ENCODE peak calls at places on chromosomes 3 and 15, in seven cellular contexts. G, S, O, B, E, R and X are unnamed samples.

GRCh38 chr3:139534992-139535879 is 4.3 kb downstream of the RBP1 start:
- DNase-seq in G (peak), S (peak), O (no peak), B (peak), E (peak), R (peak), X (no peak)

GRCh38 chr3:38722760-38723568 is 73.5 kb upstream of the SCN5A start:
- DNase-seq in G (no peak), S (no peak), O (no peak), B (peak), E (peak), R (no peak), X (no peak)

GRCh38 chr3:129656659-129657247 is 50.3 kb upstream of the PLXND1 start:
- DNase-seq in G (no peak), S (no peak), O (no peak), B (no peak), E (no peak), R (no peak), X (no peak)

GRCh38 chr15:73231661-73232443 is 136.9 kb downstream of the HCN4 start:
- DNase-seq in G (no peak), S (no peak), O (no peak), B (peak), E (peak), R (no peak), X (no peak)

GRCh38 chr15:23397779-23398178 is 43.2 kb downstream of the GOLGA8S start:
- DNase-seq in G (no peak), S (peak), O (no peak), B (no peak), E (no peak), R (no peak), X (no peak)

GRCh38 chr3:11910971-11911531 is 64.4 kb upstream of the TAMM41 start:
- DNase-seq in G (peak), S (no peak), O (no peak), B (no peak), E (no peak), R (no peak), X (no peak)

GRCh38 chr3:165523801-165524200 is 313.4 kb downstream of the BCHE start:
- DNase-seq in G (no peak), S (no peak), O (no peak), B (peak), E (peak), R (no peak), X (no peak)

GRCh38 chr3:131304890-131305289 is 76.7 kb upstream of the NUDT16 start:
- DNase-seq in G (no peak), S (no peak), O (no peak), B (no peak), E (no peak), R (no peak), X (no peak)

GRCh38 chr15:82228750-82229149 is 33.8 kb downstream of the EFL1 start:
- DNase-seq in G (no peak), S (no peak), O (no peak), B (no peak), E (no peak), R (no peak), X (no peak)

GRCh38 chr3:129908417-129908816 is 14.9 kb upstream of the TMCC1 start:
- DNase-seq in G (no peak), S (no peak), O (no peak), B (peak), E (no peak), R (no peak), X (no peak)

GRCh38 chr15:94164202-94164807 is 67.1 kb upstream of the MCTP2 start:
- DNase-seq in G (peak), S (no peak), O (peak), B (peak), E (peak), R (peak), X (no peak)

GRCh38 chr3:47512416-47513124 is 942 bp downstream of the ELP6 start:
- DNase-seq in G (peak), S (peak), O (peak), B (peak), E (no peak), R (peak), X (peak)

GRCh38 chr15:55768670-55769185 is 25.8 kb upstream of the PRTG start:
- DNase-seq in G (no peak), S (no peak), O (no peak), B (no peak), E (no peak), R (no peak), X (no peak)

GRCh38 chr3:98914210-98915080 is 12.9 kb upstream of the DCBLD2 start:
- DNase-seq in G (no peak), S (no peak), O (no peak), B (peak), E (no peak), R (peak), X (no peak)

GRCh38 chr15:78098131-78098755 is 5.9 kb downstream of the SH2D7 start:
- DNase-seq in G (no peak), S (no peak), O (peak), B (no peak), E (no peak), R (no peak), X (no peak)

GRCh38 chr3:100975714-100976113 is 17.5 kb downstream of the ABI3BP start:
- DNase-seq in G (no peak), S (no peak), O (no peak), B (no peak), E (no peak), R (no peak), X (no peak)
- H3K4me3 ChIP-seq in G (no peak), S (no peak), O (no peak), B (no peak), E (no peak), R (no peak), X (no peak)

GRCh38 chr3:105867690-105868449 is 942 bp downstream of the CBLB start:
- DNase-seq in G (no peak), S (no peak), O (no peak), B (no peak), E (no peak), R (no peak), X (no peak)

GRCh38 chr3:105868450-105868744 is 415 bp downstream of the CBLB start:
- DNase-seq in G (peak), S (peak), O (no peak), B (peak), E (no peak), R (peak), X (peak)

GRCh38 chr3:105865016-105865623 is 3.7 kb downstream of the CBLB start:
- DNase-seq in G (no peak), S (no peak), O (no peak), B (peak), E (no peak), R (no peak), X (no peak)

GRCh38 chr3:105865867-105866350 is 2.9 kb downstream of the CBLB start:
- DNase-seq in G (no peak), S (no peak), O (no peak), B (no peak), E (no peak), R (no peak), X (no peak)

DNA sequence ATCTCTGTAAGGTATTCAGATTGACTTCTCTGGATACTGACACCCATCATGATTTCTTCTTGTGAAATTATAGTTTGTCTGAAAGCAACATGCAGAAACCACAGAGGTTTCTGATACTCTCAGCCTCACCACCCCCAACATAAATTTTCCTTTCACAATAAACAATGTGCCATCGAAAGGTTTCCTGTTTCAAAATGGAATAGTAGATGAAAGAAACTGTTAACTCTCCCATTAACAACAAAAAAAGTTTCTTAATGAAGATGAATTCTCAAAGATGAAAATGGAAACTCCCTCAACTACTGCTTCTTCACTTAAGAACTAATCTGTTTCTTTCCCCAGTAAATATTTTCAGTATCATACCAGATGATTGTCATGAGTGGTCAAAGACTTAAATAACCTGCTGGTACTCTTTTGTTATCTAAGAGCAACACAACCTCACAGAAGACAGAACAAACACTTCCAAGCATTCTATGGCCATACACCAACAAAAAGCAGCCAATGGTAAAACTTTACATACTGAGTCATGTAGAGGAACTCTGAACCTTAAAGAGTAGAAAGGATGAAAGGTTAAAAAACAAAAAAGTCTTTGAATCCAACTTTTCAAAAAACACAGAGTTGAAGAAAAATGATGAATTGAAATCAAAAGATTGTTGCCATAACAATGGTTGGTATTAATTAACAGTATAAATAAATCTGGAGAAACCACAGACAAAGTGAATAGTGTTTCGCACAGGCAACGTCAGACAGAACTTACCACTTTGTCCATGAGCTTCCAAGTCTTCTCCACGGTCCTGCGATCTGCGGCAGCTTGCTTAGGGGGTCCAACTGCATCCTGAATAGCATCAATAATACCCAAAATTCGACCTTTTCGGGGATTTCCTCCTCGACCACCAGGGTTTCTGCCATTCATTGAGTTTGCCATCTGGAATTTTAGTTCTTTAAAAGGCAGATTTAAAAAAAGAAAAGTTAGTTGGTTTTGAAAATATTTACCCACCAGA is 1.9 kb downstream of the CBLB start:
- DNase-seq in G (no peak), S (no peak), O (peak), B (peak), E (no peak), R (no peak), X (no peak)
- H3K4me3 ChIP-seq in G (peak), S (peak), O (peak), B (peak), E (peak), R (no peak), X (peak)

DNA sequence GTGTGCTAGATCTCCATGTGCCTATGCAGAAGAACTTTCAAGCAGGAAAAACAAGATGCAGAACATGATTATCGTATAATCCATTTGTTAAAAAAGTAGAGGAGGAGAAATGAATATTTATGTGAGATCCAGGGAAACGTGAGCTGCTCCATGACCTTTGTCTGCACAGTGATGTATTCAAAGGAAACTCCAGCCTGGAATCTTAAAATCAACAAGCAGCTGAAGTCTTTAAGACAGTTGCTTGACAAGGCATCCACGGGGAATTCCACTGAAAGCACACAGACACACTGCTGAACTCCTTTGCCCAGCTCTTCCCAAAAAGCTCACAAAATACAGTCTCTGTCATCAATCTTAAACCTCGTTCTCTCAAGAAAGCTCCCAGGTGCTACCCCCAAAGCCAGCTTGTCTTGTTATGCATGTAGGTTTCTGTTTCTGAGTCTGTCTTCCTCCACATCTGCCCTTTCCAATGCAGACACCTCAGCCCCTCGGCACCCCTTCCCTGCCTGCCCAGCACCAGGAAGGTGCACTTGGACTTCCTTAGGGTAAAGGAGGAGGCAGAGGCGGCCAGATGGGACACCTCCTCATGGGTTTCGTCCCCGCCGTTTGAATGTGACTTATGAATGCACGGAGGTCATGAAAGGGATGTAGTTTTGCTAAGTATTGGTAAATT is 28.7 kb downstream of the LRRK1 start:
- DNase-seq in G (no peak), S (no peak), O (no peak), B (no peak), E (no peak), R (no peak), X (no peak)
- H3K4me3 ChIP-seq in G (no peak), S (no peak), O (no peak), B (no peak), E (no peak), R (no peak), X (no peak)

DNA sequence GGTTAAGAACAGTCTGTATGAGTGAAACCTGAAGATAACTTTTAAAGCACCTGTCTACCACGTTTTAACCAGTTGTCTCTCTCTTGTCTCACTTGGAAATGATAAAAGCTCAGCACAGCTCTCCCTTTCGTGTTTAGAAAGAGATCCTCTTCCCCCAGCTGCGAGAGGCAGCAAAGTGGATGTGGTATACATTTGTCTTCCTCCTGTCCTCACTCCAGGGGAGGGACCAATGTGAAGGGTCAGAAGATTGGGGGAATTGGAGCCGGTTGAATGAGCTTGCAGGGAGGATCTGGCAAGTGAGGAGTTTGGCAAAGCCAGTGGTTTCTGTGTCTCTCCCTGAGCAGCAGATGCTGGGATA is 14.6 kb downstream of the SMAD6 start:
- DNase-seq in G (no peak), S (no peak), O (no peak), B (no peak), E (no peak), R (no peak), X (no peak)
- H3K4me3 ChIP-seq in G (no peak), S (no peak), O (no peak), B (no peak), E (no peak), R (no peak), X (no peak)

GRCh38 chr15:40325188-40325587 is 1.7 kb downstream of the INAFM2 start:
- DNase-seq in G (no peak), S (no peak), O (no peak), B (no peak), E (no peak), R (no peak), X (no peak)
- H3K4me3 ChIP-seq in G (no peak), S (peak), O (no peak), B (peak), E (peak), R (no peak), X (peak)

GRCh38 chr3:29337565-29337964 is 56.7 kb downstream of the RBMS3 start:
- DNase-seq in G (no peak), S (no peak), O (no peak), B (no peak), E (no peak), R (no peak), X (no peak)

GRCh38 chr3:29334652-29335189 is 53.9 kb downstream of the RBMS3 start:
- DNase-seq in G (no peak), S (no peak), O (no peak), B (peak), E (no peak), R (no peak), X (no peak)

GRCh38 chr3:29333520-29333919 is 52.6 kb downstream of the RBMS3 start:
- DNase-seq in G (no peak), S (no peak), O (no peak), B (no peak), E (no peak), R (no peak), X (no peak)

GRCh38 chr3:29335438-29335837 is 54.6 kb downstream of the RBMS3 start:
- DNase-seq in G (peak), S (peak), O (no peak), B (peak), E (peak), R (peak), X (no peak)

DNA sequence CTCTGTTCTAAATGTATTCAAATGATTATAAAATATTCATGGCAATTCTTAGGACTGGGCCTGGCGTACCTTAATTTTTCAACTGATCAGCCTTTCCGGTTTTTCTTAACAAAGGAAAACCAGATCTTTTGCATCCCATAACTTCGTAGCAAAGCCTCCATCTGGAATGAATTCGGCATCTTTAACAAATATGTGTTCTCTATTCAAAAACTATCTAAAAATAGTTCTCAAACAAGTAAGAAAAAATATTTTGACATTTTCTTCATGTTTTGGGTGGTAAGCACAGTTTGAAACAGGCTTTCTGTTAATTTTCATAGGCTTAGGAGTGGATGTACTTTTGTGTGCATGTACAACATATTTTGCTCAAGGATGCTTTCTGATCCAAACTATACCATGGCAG is 55.0 kb downstream of the RBMS3 start:
- DNase-seq in G (no peak), S (no peak), O (no peak), B (no peak), E (no peak), R (no peak), X (no peak)
- H3K4me3 ChIP-seq in G (no peak), S (peak), O (no peak), B (peak), E (peak), R (no peak), X (peak)

DNA sequence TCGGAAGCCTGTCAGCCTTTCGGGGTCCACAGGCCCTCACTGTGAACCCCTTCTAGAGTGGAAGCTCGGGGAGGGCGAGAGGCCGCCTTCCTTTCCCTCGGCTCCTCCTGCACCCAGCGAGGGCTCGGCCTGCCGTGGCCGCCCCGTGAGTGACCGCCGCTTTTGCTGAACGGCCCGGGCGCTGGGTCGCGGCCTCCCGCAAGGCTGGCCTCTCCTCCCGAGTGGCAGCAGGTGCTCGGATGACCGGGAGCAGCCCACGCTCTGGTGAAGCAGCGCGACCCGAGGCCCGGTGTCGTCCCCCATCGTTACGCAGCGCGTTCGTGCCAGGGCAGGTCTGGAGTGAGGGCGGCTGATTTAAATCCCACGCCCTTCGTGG is 53.8 kb downstream of the LRRK1 start:
- DNase-seq in G (peak), S (no peak), O (no peak), B (no peak), E (no peak), R (no peak), X (no peak)
- H3K4me3 ChIP-seq in G (peak), S (peak), O (no peak), B (no peak), E (peak), R (peak), X (peak)

GRCh38 chr3:10470666-10471336 is 34.6 kb downstream of the ATP2B2 start:
- DNase-seq in G (peak), S (no peak), O (no peak), B (no peak), E (no peak), R (no peak), X (no peak)
- H3K4me3 ChIP-seq in G (no peak), S (no peak), O (no peak), B (no peak), E (no peak), R (no peak), X (no peak)

GRCh38 chr15:89105147-89105546 is 16.9 kb downstream of the ABHD2 start:
- DNase-seq in G (no peak), S (no peak), O (no peak), B (peak), E (peak), R (no peak), X (no peak)
- H3K4me3 ChIP-seq in G (no peak), S (peak), O (no peak), B (no peak), E (no peak), R (no peak), X (no peak)

DNA sequence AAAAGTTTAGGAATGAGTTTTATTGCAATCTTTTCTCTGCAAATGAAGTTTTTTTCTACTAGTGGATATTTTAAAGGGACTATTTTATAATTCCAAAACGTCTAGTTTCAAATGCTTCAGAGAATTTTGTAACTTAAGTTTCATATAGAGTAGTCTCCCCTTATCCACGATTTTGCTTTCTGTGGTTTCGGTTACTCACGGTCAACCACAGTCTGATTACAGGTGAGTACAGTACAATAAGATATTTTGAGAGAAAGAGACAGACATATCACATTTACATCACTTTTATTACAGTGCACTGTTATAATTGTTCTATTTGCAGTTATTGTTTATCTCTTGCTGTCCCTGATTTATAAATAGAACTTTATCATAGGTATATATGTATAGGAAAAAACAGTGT is 7.4 kb upstream of the EOGT start:
- DNase-seq in G (no peak), S (no peak), O (no peak), B (no peak), E (no peak), R (no peak), X (no peak)
- H3K4me3 ChIP-seq in G (no peak), S (no peak), O (no peak), B (no peak), E (no peak), R (no peak), X (no peak)